ENCODE peak calls at places on chromosome 16, in four cellular contexts. Q is neural progenitor cell, W is GM13977, H is SK-N-SH. N is an unnamed sample.
A peak's percentile ranks its signal among the peaks of the same experiment; 100 is the strongest.

GRCh38 chr16:4936991-4937781 is at the start of gene PPL:
- DNase-seq in Q (peak; percentile 90), W (peak; percentile 91), H (peak; percentile 72), N (no peak)

GRCh38 chr16:47721016-47721673 is 260.0 kb downstream of the PHKB start:
- DNase-seq in Q (no peak), W (no peak), H (no peak), N (no peak)

GRCh38 chr16:26649646-26650045 is 417.1 kb upstream of the C16orf82 start:
- DNase-seq in Q (no peak), W (no peak), H (no peak), N (no peak)

GRCh38 chr16:54933281-54934150 is 2.9 kb downstream of the IRX5 start:
- DNase-seq in Q (peak; percentile 62), W (no peak), H (no peak), N (no peak)

GRCh38 chr16:72913551-72913950 is 134.4 kb downstream of the ZFHX3 start:
- DNase-seq in Q (no peak), W (no peak), H (no peak), N (no peak)

GRCh38 chr16:75065149-75065807 is 51.3 kb downstream of the LDHD start:
- DNase-seq in Q (no peak), W (no peak), H (no peak), N (no peak)

GRCh38 chr16:88435437-88436355 is 17.4 kb upstream of the ZFPM1 start:
- DNase-seq in Q (no peak), W (no peak), H (no peak), N (no peak)

GRCh38 chr16:80346160-80346632 is 194.6 kb upstream of the DYNLRB2 start:
- DNase-seq in Q (peak; percentile 70), W (peak; percentile 18), H (no peak), N (no peak)

GRCh38 chr16:1862394-1862793 is 9.6 kb downstream of the MEIOB start:
- DNase-seq in Q (no peak), W (no peak), H (no peak), N (no peak)

GRCh38 chr16:82808036-82808435 is 181.3 kb downstream of the CDH13 start:
- DNase-seq in Q (no peak), W (no peak), H (no peak), N (no peak)

GRCh38 chr16:52320930-52321439 is 226.0 kb downstream of the TOX3 start:
- DNase-seq in Q (no peak), W (no peak), H (no peak), N (no peak)

GRCh38 chr16:5882087-5882661 is 784.6 kb upstream of the EEF2KMT start:
- DNase-seq in Q (no peak), W (no peak), H (no peak), N (no peak)

GRCh38 chr16:80377621-80378020 is 163.2 kb upstream of the DYNLRB2 start:
- DNase-seq in Q (no peak), W (no peak), H (no peak), N (no peak)

GRCh38 chr16:79257958-79258490 is 342.5 kb downstream of the MAF start:
- DNase-seq in Q (no peak), W (no peak), H (no peak), N (no peak)

GRCh38 chr16:88005148-88005547 is 53.9 kb downstream of the BANP start:
- DNase-seq in Q (peak; percentile 49), W (no peak), H (peak; percentile 61), N (no peak)

GRCh38 chr16:71351558-71351901 is 7.0 kb upstream of the CALB2 start:
- DNase-seq in Q (no peak), W (no peak), H (no peak), N (no peak)

GRCh38 chr16:23991044-23991443 is 155.3 kb downstream of the PRKCB start:
- DNase-seq in Q (no peak), W (no peak), H (no peak), N (no peak)

GRCh38 chr16:73058221-73058615 is 10.3 kb upstream of the ZFHX3 start:
- DNase-seq in Q (no peak), W (peak; percentile 89), H (peak; percentile 72), N (no peak)

GRCh38 chr16:77304134-77304533 is 104.9 kb downstream of the SYCE1L start:
- DNase-seq in Q (no peak), W (no peak), H (no peak), N (no peak)

GRCh38 chr16:12796498-12796897 is 7.2 kb downstream of the CPPED1 start:
- DNase-seq in Q (no peak), W (no peak), H (no peak), N (no peak)

GRCh38 chr16:4115941-4116327 is 308 bp downstream of the ADCY9 start:
- DNase-seq in Q (no peak), W (no peak), H (no peak), N (no peak)

GRCh38 chr16:54286330-54287017 is at the start of gene IRX3:
- DNase-seq in Q (peak; percentile 96), W (peak; percentile 67), H (peak; percentile 95), N (peak; percentile 67)

GRCh38 chr16:11994187-11995119 is 17.9 kb downstream of the SNX29 start:
- DNase-seq in Q (peak; percentile 26), W (no peak), H (no peak), N (no peak)

N was measured in SK-N-DZ.